ENCODE peak calls at places on chromosome 12, in eight cellular contexts. M, I, J, U, L, B, V and R are unnamed samples.
A peak's percentile ranks its signal among the peaks of the same experiment; 100 is the strongest.

GRCh38 chr12:13727707-13728147 is 253.7 kb downstream of the GRIN2B start:
- DNase-seq in M (no peak), I (no peak), J (no peak), U (no peak), L (no peak), B (no peak), V (peak; percentile 7), R (peak; percentile 69)

GRCh38 chr12:110077769-110078168 is 29.4 kb upstream of the C12orf76 start:
- DNase-seq in M (no peak), I (no peak), J (no peak), U (no peak), L (no peak), B (no peak), V (no peak), R (no peak)

GRCh38 chr12:47757840-47758583 is 668 bp downstream of the RAPGEF3 start:
- DNase-seq in M (no peak), I (no peak), J (no peak), U (peak; percentile 21), L (no peak), B (peak; percentile 59), V (no peak), R (no peak)

GRCh38 chr12:115964626-115965025 is 312.9 kb downstream of the MED13L start:
- DNase-seq in M (no peak), I (no peak), J (peak; percentile 88), U (no peak), L (no peak), B (no peak), V (no peak), R (no peak)

GRCh38 chr12:50699940-50700339 is 64.0 kb upstream of the ATF1 start:
- DNase-seq in M (no peak), I (no peak), J (no peak), U (no peak), L (no peak), B (no peak), V (no peak), R (no peak)

GRCh38 chr12:65464930-65465329 is 186.4 kb downstream of the MSRB3 start:
- DNase-seq in M (no peak), I (no peak), J (no peak), U (no peak), L (no peak), B (no peak), V (no peak), R (no peak)

GRCh38 chr12:4027412-4027811 is 154.2 kb upstream of the PARP11 start:
- DNase-seq in M (no peak), I (no peak), J (peak; percentile 74), U (no peak), L (no peak), B (no peak), V (no peak), R (no peak)

GRCh38 chr12:132049876-132050275 is 94.2 kb downstream of the DDX51 start:
- DNase-seq in M (no peak), I (no peak), J (no peak), U (no peak), L (no peak), B (no peak), V (no peak), R (no peak)

GRCh38 chr12:41924111-41924510 is 220.6 kb downstream of the GXYLT1 start:
- DNase-seq in M (no peak), I (no peak), J (no peak), U (no peak), L (no peak), B (no peak), V (no peak), R (no peak)

GRCh38 chr12:4908694-4909396 is 860 bp upstream of the KCNA1 start:
- DNase-seq in M (no peak), I (no peak), J (no peak), U (peak; percentile 97), L (peak; percentile 96), B (peak; percentile 4), V (no peak), R (no peak)

GRCh38 chr12:118356809-118357326 is 15.8 kb downstream of the TAOK3 start:
- DNase-seq in M (peak; percentile 10), I (no peak), J (no peak), U (no peak), L (no peak), B (no peak), V (no peak), R (peak; percentile 20)

GRCh38 chr12:52280319-52280795 is 5.9 kb downstream of the KRT86 start:
- DNase-seq in M (no peak), I (no peak), J (no peak), U (no peak), L (no peak), B (no peak), V (peak; percentile 93), R (peak; percentile 96)

GRCh38 chr12:3252416-3252815 is 175.2 kb downstream of the TSPAN9 start:
- DNase-seq in M (no peak), I (no peak), J (no peak), U (no peak), L (no peak), B (peak; percentile 78), V (no peak), R (no peak)

DNA sequence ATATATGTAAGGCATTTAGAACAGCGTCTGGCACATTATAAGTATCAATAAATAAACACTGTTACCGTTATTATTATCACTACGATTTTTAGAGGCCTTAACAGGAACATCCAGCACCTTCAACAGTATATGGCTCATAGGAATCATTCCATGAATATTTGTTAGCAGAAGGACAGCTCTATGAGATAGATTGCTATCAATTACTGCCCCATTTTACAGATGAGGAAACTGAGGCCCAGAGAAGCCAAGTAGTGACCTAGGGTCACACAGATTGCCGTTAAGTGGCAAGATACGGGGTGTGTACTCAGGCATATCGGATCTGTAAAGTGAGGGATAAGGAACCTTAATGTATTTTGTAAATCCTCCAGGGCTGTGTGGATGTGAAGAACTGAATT is 510 bp upstream of the PSMD9 start:
- DNase-seq in M (no peak), I (no peak), J (no peak), U (no peak), L (no peak), B (no peak), V (no peak), R (no peak)
- H3K27ac ChIP-seq in M (peak overlapping the region; percentile 86), I (no peak overlapping the region), J (peak overlapping the region; percentile 97), U (no peak overlapping the region), L (no peak overlapping the region), B (no peak overlapping the region), V (peak overlapping the region; percentile 92), R (peak overlapping the region; percentile 90)

GRCh38 chr12:107488666-107489065 is 196.9 kb upstream of the PWP1 start:
- DNase-seq in M (no peak), I (no peak), J (no peak), U (no peak), L (no peak), B (no peak), V (no peak), R (no peak)
- H3K27ac ChIP-seq in M (no peak overlapping the region), I (no peak overlapping the region), J (no peak overlapping the region), U (no peak overlapping the region), L (no peak overlapping the region), B (no peak overlapping the region), V (no peak overlapping the region), R (no peak overlapping the region)

DNA sequence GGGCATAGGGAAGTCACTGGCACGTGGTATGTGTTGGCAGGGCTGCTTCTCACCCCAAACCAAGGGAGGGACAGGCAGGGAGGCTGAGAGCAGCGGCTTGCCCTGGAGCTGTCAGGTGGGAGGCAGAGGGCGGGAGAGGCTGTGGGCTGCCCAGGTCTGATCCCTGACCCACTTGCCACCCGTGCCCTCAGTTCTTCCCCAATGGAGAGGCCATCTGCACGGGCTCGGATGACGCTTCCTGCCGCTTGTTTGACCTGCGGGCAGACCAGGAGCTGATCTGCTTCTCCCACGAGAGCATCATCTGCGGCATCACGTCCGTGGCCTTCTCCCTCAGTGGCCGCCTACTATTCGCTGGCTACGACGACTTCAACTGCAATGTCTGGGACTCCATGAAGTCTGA is 4.7 kb downstream of the GNB3 start:
- DNase-seq in M (no peak), I (no peak), J (no peak), U (no peak), L (no peak), B (no peak), V (no peak), R (no peak)
- H3K27ac ChIP-seq in M (no peak overlapping the region), I (no peak overlapping the region), J (no peak overlapping the region), U (no peak overlapping the region), L (no peak overlapping the region), B (no peak overlapping the region), V (no peak overlapping the region), R (no peak overlapping the region)

DNA sequence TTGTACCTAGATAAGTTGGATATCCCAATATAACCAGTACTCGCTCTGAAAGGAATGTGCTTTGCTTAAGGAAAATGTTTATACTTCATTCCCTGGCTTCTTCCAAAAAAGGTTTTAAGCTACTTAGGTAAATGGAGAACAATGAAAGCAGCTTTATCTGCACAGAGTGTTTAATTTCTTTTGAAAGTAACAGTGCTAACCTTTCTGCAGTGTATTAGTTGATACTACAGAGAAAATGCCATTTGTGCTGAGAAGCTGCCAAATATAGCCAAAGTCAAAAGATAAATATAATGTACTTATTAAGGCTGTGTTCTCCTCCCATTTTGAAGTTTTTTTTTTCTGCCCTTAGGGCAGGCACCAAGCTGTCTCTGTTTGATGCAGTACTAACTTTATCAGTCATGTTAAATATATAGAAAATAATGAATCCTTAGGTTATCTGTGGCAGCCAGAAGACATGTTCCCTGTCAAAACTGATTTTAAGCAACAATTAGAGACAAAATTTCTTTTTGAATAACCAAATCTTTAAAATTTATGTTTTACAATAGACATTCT is 145.4 kb upstream of the KITLG start:
- DNase-seq in M (no peak), I (no peak), J (no peak), U (peak; percentile 2), L (no peak), B (no peak), V (no peak), R (no peak)
- H3K27ac ChIP-seq in M (no peak overlapping the region), I (no peak overlapping the region), J (no peak overlapping the region), U (no peak overlapping the region), L (no peak overlapping the region), B (no peak overlapping the region), V (no peak overlapping the region), R (no peak overlapping the region)

GRCh38 chr12:56716458-56716857 is 8.6 kb downstream of the NACA start:
- DNase-seq in M (no peak), I (no peak), J (no peak), U (no peak), L (no peak), B (no peak), V (no peak), R (no peak)

GRCh38 chr12:56719056-56719455 is 6.0 kb downstream of the NACA start:
- DNase-seq in M (no peak), I (no peak), J (no peak), U (no peak), L (no peak), B (no peak), V (no peak), R (no peak)

GRCh38 chr12:56718167-56718566 is 6.9 kb downstream of the NACA start:
- DNase-seq in M (no peak), I (no peak), J (no peak), U (no peak), L (no peak), B (no peak), V (no peak), R (no peak)

GRCh38 chr12:56716933-56717880 is 7.9 kb downstream of the NACA start:
- DNase-seq in M (no peak), I (no peak), J (no peak), U (no peak), L (no peak), B (no peak), V (no peak), R (no peak)

GRCh38 chr12:56718636-56719035 is 6.5 kb downstream of the NACA start:
- DNase-seq in M (no peak), I (no peak), J (no peak), U (no peak), L (no peak), B (no peak), V (no peak), R (no peak)
- H3K27ac ChIP-seq in M (peak overlapping the region; percentile 28), I (peak overlapping the region; percentile 75), J (peak overlapping the region; percentile 23), U (peak overlapping the region; percentile 11), L (peak overlapping the region; percentile 83), B (no peak overlapping the region), V (no peak overlapping the region), R (no peak overlapping the region)

GRCh38 chr12:9910716-9911421 is 21.3 kb downstream of the CLEC2A start:
- DNase-seq in M (peak; percentile 7), I (no peak), J (no peak), U (peak; percentile 88), L (peak; percentile 31), B (no peak), V (no peak), R (no peak)
- H3K27ac ChIP-seq in M (no peak overlapping the region), I (no peak overlapping the region), J (no peak overlapping the region), U (peak overlapping the region; percentile 99), L (no peak overlapping the region), B (no peak overlapping the region), V (no peak overlapping the region), R (no peak overlapping the region)